ENCODE peak calls at places on chromosomes 11 and 22, in eight cellular contexts. I, X, Z, C, M, T, P and A are unnamed samples.

GRCh38 chr11:2142762-2143202 is 3.6 kb upstream of the IGF2 start:
- DNase-seq in I (no peak), Z (peak), M (no peak), P (no peak), C (no peak), X (peak), T (no peak), A (no peak)

GRCh38 chr22:46626911-46627805 is 7.0 kb downstream of the GRAMD4 start:
- DNase-seq in M (no peak), T (peak), X (no peak), P (no peak), Z (no peak), I (no peak), C (no peak), A (peak)

GRCh38 chr11:76259299-76259908 is 53.1 kb upstream of the WNT11 start:
- DNase-seq in P (no peak), X (no peak), M (no peak), T (no peak), C (no peak), I (no peak), Z (no peak), A (no peak)

GRCh38 chr11:130671801-130672700 is 223.6 kb downstream of the ADAMTS15 start:
- DNase-seq in M (peak), I (peak), Z (no peak), P (no peak), C (peak), T (peak), X (peak), A (peak)

GRCh38 chr11:130894322-130895025 is 21.8 kb downstream of the SNX19 start:
- DNase-seq in T (peak), P (peak), M (peak), X (peak), C (peak), Z (peak), I (peak), A (peak)

GRCh38 chr11:41201156-41201555 is 258.3 kb downstream of the LRRC4C start:
- DNase-seq in T (peak), Z (no peak), X (peak), C (no peak), I (no peak), P (no peak), M (no peak), A (no peak)

GRCh38 chr22:47851586-47851985 is 1089.1 kb downstream of the TBC1D22A start:
- DNase-seq in I (no peak), X (no peak), M (no peak), Z (no peak), C (no peak), P (no peak), T (no peak), A (no peak)

GRCh38 chr11:125412509-125412908 is 83.6 kb downstream of the FEZ1 start:
- DNase-seq in M (no peak), X (no peak), C (no peak), P (no peak), Z (no peak), I (no peak), T (no peak), A (no peak)

GRCh38 chr11:119726585-119727522 is 2.1 kb downstream of the NECTIN1 start:
- DNase-seq in M (no peak), C (no peak), I (no peak), P (no peak), T (peak), X (no peak), Z (no peak), A (no peak)

GRCh38 chr11:96337541-96338530 is 5.2 kb downstream of the MAML2 start:
- DNase-seq in X (peak), M (no peak), C (peak), I (peak), P (no peak), T (no peak), Z (peak), A (peak)

GRCh38 chr11:114208371-114208770 is 87.8 kb upstream of the NNMT start:
- DNase-seq in Z (no peak), I (no peak), C (no peak), T (no peak), M (no peak), X (no peak), P (peak), A (no peak)

GRCh38 chr22:30435674-30436126 is 10.1 kb downstream of the MTFP1 start:
- DNase-seq in T (no peak), M (no peak), Z (peak), X (no peak), C (no peak), I (peak), P (peak), A (peak)

GRCh38 chr22:19568337-19569311 is 44.4 kb upstream of the CLDN5 start:
- DNase-seq in P (no peak), X (peak), C (no peak), T (peak), I (no peak), M (peak), Z (no peak), A (no peak)

GRCh38 chr22:27318516-27318915 is 483.0 kb downstream of the MN1 start:
- DNase-seq in T (no peak), M (no peak), C (no peak), Z (no peak), I (peak), P (no peak), X (peak), A (peak)

GRCh38 chr11:69511358-69512015 is 30.0 kb downstream of the LINC01488 start:
- DNase-seq in X (no peak), Z (no peak), I (no peak), M (no peak), T (no peak), P (no peak), C (no peak), A (no peak)

GRCh38 chr11:133778161-133778560 is 67.2 kb downstream of the SPATA19 start:
- DNase-seq in T (no peak), P (no peak), I (no peak), C (no peak), M (no peak), Z (no peak), X (no peak), A (no peak)

GRCh38 chr11:77776455-77776854 is 44.1 kb downstream of the RSF1 start:
- DNase-seq in X (peak), M (no peak), P (no peak), Z (no peak), T (peak), I (no peak), C (no peak), A (no peak)